ENCODE peak calls at places on chromosomes 6 and 20, in ten cellular contexts. P is T-helper 9 cell; T is iris pigment epithelial cell; C is IMR-90; V is GM20000; D is ACHN; O is M059J; E is renal cortical epithelial cell; B is CD8-positive, alpha-beta memory T cell; M is activated gamma-delta T cell treated with Interleukin-2 at 50 U/mL for 16 hours. L is an unnamed sample.

GRCh38 chr6:166997768-166998255 is 1.4 kb upstream of the CEP43 start:
- DNase-seq in P (peak), T (peak), C (peak), V (peak), D (peak), O (peak), E (peak), B (peak), M (peak), L (no peak)

GRCh38 chr6:133551847-133552331 is 310.7 kb downstream of the EYA4 start:
- DNase-seq in P (no peak), T (peak), C (peak), V (no peak), D (peak), O (peak), E (peak), B (no peak), M (no peak), L (no peak)

GRCh38 chr6:25027221-25027916 is 91.6 kb upstream of the RIPOR2 start:
- DNase-seq in P (peak), T (no peak), C (no peak), V (peak), D (no peak), O (no peak), E (no peak), B (peak), M (peak), L (peak)

GRCh38 chr6:10363911-10364310 is 51.0 kb downstream of the TFAP2A start:
- DNase-seq in P (no peak), T (no peak), C (no peak), V (no peak), D (no peak), O (no peak), E (no peak), B (no peak), M (no peak), L (no peak)

GRCh38 chr6:163355471-163355991 is 59.0 kb upstream of the QKI start:
- DNase-seq in P (no peak), T (peak), C (peak), V (no peak), D (peak), O (peak), E (peak), B (no peak), M (no peak), L (no peak)

GRCh38 chr6:163014736-163015135 is 287.0 kb downstream of the PACRG start:
- DNase-seq in P (no peak), T (no peak), C (no peak), V (no peak), D (no peak), O (no peak), E (no peak), B (no peak), M (no peak), L (no peak)

GRCh38 chr6:168041928-168042327 is 37.1 kb downstream of the FRMD1 start:
- DNase-seq in P (no peak), T (no peak), C (no peak), V (no peak), D (no peak), O (no peak), E (no peak), B (no peak), M (no peak), L (no peak)

GRCh38 chr20:44358776-44359175 is 3.3 kb downstream of the HNF4A start:
- DNase-seq in P (no peak), T (no peak), C (no peak), V (no peak), D (no peak), O (no peak), E (peak), B (no peak), M (no peak), L (no peak)

GRCh38 chr6:107545761-107546160 is 55.8 kb downstream of the SOBP start:
- DNase-seq in P (no peak), T (no peak), C (no peak), V (no peak), D (no peak), O (no peak), E (no peak), B (no peak), M (no peak), L (no peak)

GRCh38 chr6:5723905-5724691 is 282.6 kb downstream of the NRN1 start:
- DNase-seq in P (no peak), T (peak), C (no peak), V (peak), D (no peak), O (no peak), E (no peak), B (no peak), M (no peak), L (no peak)

GRCh38 chr6:159729598-159729997 is 2.3 kb downstream of the WTAP start:
- DNase-seq in P (no peak), T (peak), C (peak), V (peak), D (peak), O (peak), E (peak), B (no peak), M (no peak), L (no peak)

GRCh38 chr6:155100087-155100486 is 105.0 kb downstream of the TIAM2 start:
- DNase-seq in P (no peak), T (peak), C (peak), V (no peak), D (peak), O (peak), E (no peak), B (no peak), M (no peak), L (no peak)

GRCh38 chr20:23574977-23575376 is 6.7 kb upstream of the CST9L start:
- DNase-seq in P (no peak), T (no peak), C (no peak), V (no peak), D (no peak), O (no peak), E (no peak), B (no peak), M (no peak), L (no peak)

L was measured in naive thymus-derived CD8-positive, alpha-beta T cell.